ENCODE peak calls at places on chromosome 7, in four cellular contexts. O is adrenal gland, I is T-helper 22 cell, A is neural crest cell. M is an unnamed sample.

GRCh38 chr7:137810248-137810647 is 36.5 kb downstream of the DGKI start:
- DNase-seq in O (no peak), I (no peak), A (no peak), M (no peak)

GRCh38 chr7:132261296-132261695 is 315.0 kb downstream of the PLXNA4 start:
- DNase-seq in O (no peak), I (no peak), A (no peak), M (no peak)

GRCh38 chr7:31640329-31640728 is 46.7 kb upstream of the PPP1R17 start:
- DNase-seq in O (no peak), I (no peak), A (no peak), M (peak)

GRCh38 chr7:2266911-2267310 is 24.9 kb downstream of the NUDT1 start:
- DNase-seq in O (no peak), I (no peak), A (no peak), M (peak)

GRCh38 chr7:5774790-5775189 is 6.7 kb downstream of the RNF216 start:
- DNase-seq in O (no peak), I (no peak), A (no peak), M (no peak)

GRCh38 chr7:111832159-111832558 is 269.9 kb upstream of the IMMP2L start:
- DNase-seq in O (no peak), I (no peak), A (no peak), M (no peak)

GRCh38 chr7:26949319-26949718 is 84.9 kb upstream of the SKAP2 start:
- DNase-seq in O (no peak), I (no peak), A (no peak), M (no peak)

GRCh38 chr7:47333959-47334358 is 248.0 kb downstream of the TNS3 start:
- DNase-seq in O (no peak), I (no peak), A (no peak), M (no peak)

GRCh38 chr7:157690058-157690832 is 353.4 kb downstream of the DNAJB6 start:
- DNase-seq in O (no peak), I (no peak), A (peak), M (no peak)

M was measured in PC-9.